ENCODE peak calls at places on chromosomes 7 and 10, in five cellular contexts. A is Peyer's patch; T is left lung; Z is tibial artery; L is CD8-positive, alpha-beta memory T cell. Q is an unnamed sample.

GRCh38 chr10:34504534-34504933 is 310.6 kb downstream of the PARD3 start:
- DNase-seq in A (no peak), T (no peak), Z (no peak), L (no peak), Q (peak; percentile 41)

GRCh38 chr7:41336981-41337380 is 365.9 kb downstream of the INHBA start:
- DNase-seq in A (no peak), T (no peak), Z (no peak), L (no peak), Q (no peak)

GRCh38 chr10:47070541-47070940 is 159.3 kb downstream of the PTPN20 start:
- DNase-seq in A (no peak), T (no peak), Z (no peak), L (no peak), Q (no peak)

GRCh38 chr10:22253578-22253882 is 35.7 kb upstream of the EBLN1 start:
- DNase-seq in A (peak; percentile 51), T (peak; percentile 89), Z (peak; percentile 42), L (no peak), Q (no peak)

GRCh38 chr7:46507601-46508000 is 586.5 kb upstream of the IGFBP3 start:
- DNase-seq in A (no peak), T (no peak), Z (no peak), L (no peak), Q (no peak)

GRCh38 chr7:117759950-117760640 is 113.1 kb downstream of the CTTNBP2 start:
- DNase-seq in A (no peak), T (no peak), Z (no peak), L (no peak), Q (no peak)

GRCh38 chr7:42625391-42625790 is 286.5 kb downstream of the C7orf25 start:
- DNase-seq in A (no peak), T (no peak), Z (no peak), L (no peak), Q (no peak)

GRCh38 chr7:116298055-116298454 is 87.7 kb downstream of the TES start:
- DNase-seq in A (no peak), T (no peak), Z (no peak), L (no peak), Q (no peak)

GRCh38 chr7:127438836-127439235 is 46.3 kb upstream of the ZNF800 start:
- DNase-seq in A (no peak), T (no peak), Z (no peak), L (no peak), Q (no peak)

GRCh38 chr10:112026438-112026837 is 157.1 kb downstream of the GPAM start:
- DNase-seq in A (no peak), T (no peak), Z (no peak), L (no peak), Q (no peak)

GRCh38 chr7:157538321-157538720 is 201.5 kb downstream of the DNAJB6 start:
- DNase-seq in A (no peak), T (peak; percentile 44), Z (no peak), L (no peak), Q (no peak)

GRCh38 chr10:88965016-88965415 is 12.4 kb upstream of the ACTA2 start:
- DNase-seq in A (no peak), T (no peak), Z (no peak), L (no peak), Q (no peak)

GRCh38 chr10:71846816-71847215 is 4.2 kb downstream of the PSAP start:
- DNase-seq in A (no peak), T (no peak), Z (no peak), L (no peak), Q (no peak)

GRCh38 chr7:46747222-46747621 is 826.1 kb upstream of the IGFBP3 start:
- DNase-seq in A (no peak), T (no peak), Z (no peak), L (no peak), Q (no peak)

GRCh38 chr10:21978191-21978862 is 25.2 kb downstream of the DNAJC1 start:
- DNase-seq in A (no peak), T (no peak), Z (no peak), L (no peak), Q (peak; percentile 10)

GRCh38 chr7:92614586-92615237 is 24.5 kb upstream of the FAM133B start:
- DNase-seq in A (no peak), T (no peak), Z (no peak), L (no peak), Q (no peak)

GRCh38 chr10:126042354-126042753 is 146.0 kb downstream of the FANK1 start:
- DNase-seq in A (no peak), T (no peak), Z (no peak), L (no peak), Q (no peak)

GRCh38 chr10:107031981-107032699 is 132.4 kb downstream of the SORCS1 start:
- DNase-seq in A (no peak), T (no peak), Z (no peak), L (no peak), Q (no peak)

GRCh38 chr7:131106681-131107342 is 220.9 kb upstream of the MKLN1 start:
- DNase-seq in A (peak; percentile 51), T (peak; percentile 88), Z (peak; percentile 70), L (peak; percentile 51), Q (peak; percentile 48)

GRCh38 chr10:43594944-43595589 is 11.2 kb upstream of the ZNF485 start:
- DNase-seq in A (no peak), T (no peak), Z (no peak), L (no peak), Q (peak; percentile 11)

GRCh38 chr10:73785721-73786511 is 510 bp downstream of the ZSWIM8 start:
- DNase-seq in A (peak; percentile 47), T (no peak), Z (peak; percentile 45), L (peak; percentile 34), Q (peak; percentile 60)

GRCh38 chr10:6163364-6164270 is 39.1 kb upstream of the PFKFB3 start:
- DNase-seq in A (peak; percentile 88), T (peak; percentile 96), Z (peak; percentile 81), L (peak; percentile 93), Q (peak; percentile 78)

GRCh38 chr10:6161913-6162312 is 40.8 kb upstream of the PFKFB3 start:
- DNase-seq in A (no peak), T (no peak), Z (no peak), L (no peak), Q (no peak)

GRCh38 chr10:6162589-6163356 is 40.0 kb upstream of the PFKFB3 start:
- DNase-seq in A (no peak), T (no peak), Z (no peak), L (no peak), Q (no peak)

GRCh38 chr10:6165221-6165725 is 37.5 kb upstream of the PFKFB3 start:
- DNase-seq in A (no peak), T (no peak), Z (no peak), L (no peak), Q (no peak)

DNA sequence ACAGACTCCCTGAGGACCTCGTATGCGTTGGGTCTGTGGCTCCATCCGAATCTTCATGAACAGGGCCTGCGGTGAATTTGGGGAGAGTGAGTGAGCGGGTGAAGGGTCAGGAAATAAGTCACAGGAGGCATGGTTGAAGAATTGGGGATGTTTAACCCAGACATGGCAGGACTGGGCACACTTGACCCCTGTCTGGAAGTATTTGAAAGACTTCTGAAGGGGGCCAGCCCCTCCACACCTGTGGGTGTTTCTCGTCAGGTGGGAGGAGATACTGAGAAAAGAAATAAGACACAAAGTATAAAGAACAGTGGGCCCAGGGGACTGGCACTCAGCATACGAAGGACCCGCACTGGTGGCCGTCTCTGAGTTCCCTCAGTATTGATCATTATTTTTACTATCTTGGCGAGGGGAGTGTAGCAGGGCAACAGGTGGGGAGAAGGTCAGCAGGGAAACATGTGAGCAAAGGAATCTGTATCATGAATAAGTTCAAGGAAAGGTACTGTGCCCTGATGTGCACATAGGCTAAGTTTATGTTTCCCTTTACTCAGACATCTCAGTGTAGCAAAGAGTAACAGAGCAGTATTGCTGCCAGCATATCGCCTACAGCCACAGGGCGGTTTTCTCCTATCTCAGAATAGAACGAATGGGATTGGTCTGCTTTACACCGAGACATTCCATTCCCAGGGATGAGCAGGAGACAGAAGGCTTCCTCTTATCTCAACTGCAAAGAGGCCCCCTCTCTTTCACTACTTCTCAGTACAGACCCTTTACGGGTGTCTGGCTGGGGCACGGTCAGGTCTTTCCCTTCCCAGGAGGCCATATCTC is 38.2 kb upstream of the PFKFB3 start:
- DNase-seq in A (no peak), T (peak; percentile 17), Z (no peak), L (no peak), Q (no peak)
- H3K4me1 ChIP-seq in A (peaks cover 7% of the 10 kb centered on the region), T (peaks cover 15% of the 10 kb centered on the region), Z (no peaks in the 10 kb centered on the region), L (peaks cover 29% of the 10 kb centered on the region), Q (peaks cover 23% of the 10 kb centered on the region)

DNA sequence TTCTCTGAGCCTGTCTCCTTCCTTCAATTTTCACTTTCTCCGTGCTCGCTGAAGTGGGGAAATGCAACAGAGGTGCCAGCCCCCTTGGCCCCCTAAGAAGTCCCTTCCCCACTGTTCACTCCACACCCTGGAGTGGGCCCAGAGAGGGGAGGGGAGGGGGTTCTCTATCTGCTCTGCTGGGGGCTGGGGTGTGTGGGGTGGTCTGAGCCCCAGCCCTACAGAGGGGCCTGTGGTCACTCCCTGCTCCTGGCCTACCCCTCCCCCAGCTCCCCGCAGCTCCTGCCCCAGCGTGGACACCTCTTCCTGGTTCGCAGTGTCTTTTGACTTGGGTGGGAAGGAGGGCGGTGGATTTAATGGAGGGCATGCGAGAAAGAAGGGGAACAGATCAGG is 989 bp downstream of the LZTS2 start:
- DNase-seq in A (no peak), T (no peak), Z (no peak), L (no peak), Q (no peak)
- H3K4me3 ChIP-seq in A (peak overlapping the region; percentile 75), T (peak overlapping the region; percentile 90), Z (peak overlapping the region; percentile 73), L (no peak overlapping the region), Q (peak overlapping the region; percentile 81)

GRCh38 chr10:69731184-69731583 is 70.5 kb upstream of the COL13A1 start:
- DNase-seq in A (no peak), T (no peak), Z (no peak), L (no peak), Q (peak; percentile 54)

GRCh38 chr10:69733791-69734261 is 67.9 kb upstream of the COL13A1 start:
- DNase-seq in A (no peak), T (no peak), Z (no peak), L (no peak), Q (no peak)

GRCh38 chr10:69731698-69732097 is 70.0 kb upstream of the COL13A1 start:
- DNase-seq in A (no peak), T (no peak), Z (no peak), L (no peak), Q (no peak)

GRCh38 chr10:69732826-69733150 is 68.9 kb upstream of the COL13A1 start:
- DNase-seq in A (no peak), T (no peak), Z (no peak), L (no peak), Q (no peak)

GRCh38 chr10:69732147-69732825 is 69.4 kb upstream of the COL13A1 start:
- DNase-seq in A (no peak), T (no peak), Z (no peak), L (no peak), Q (no peak)
- H3K4me1 ChIP-seq in A (no peaks in the 10 kb centered on the region), T (peaks cover 17% of the 10 kb centered on the region), Z (no peaks in the 10 kb centered on the region), L (no peaks in the 10 kb centered on the region), Q (peaks cover 20% of the 10 kb centered on the region)

DNA sequence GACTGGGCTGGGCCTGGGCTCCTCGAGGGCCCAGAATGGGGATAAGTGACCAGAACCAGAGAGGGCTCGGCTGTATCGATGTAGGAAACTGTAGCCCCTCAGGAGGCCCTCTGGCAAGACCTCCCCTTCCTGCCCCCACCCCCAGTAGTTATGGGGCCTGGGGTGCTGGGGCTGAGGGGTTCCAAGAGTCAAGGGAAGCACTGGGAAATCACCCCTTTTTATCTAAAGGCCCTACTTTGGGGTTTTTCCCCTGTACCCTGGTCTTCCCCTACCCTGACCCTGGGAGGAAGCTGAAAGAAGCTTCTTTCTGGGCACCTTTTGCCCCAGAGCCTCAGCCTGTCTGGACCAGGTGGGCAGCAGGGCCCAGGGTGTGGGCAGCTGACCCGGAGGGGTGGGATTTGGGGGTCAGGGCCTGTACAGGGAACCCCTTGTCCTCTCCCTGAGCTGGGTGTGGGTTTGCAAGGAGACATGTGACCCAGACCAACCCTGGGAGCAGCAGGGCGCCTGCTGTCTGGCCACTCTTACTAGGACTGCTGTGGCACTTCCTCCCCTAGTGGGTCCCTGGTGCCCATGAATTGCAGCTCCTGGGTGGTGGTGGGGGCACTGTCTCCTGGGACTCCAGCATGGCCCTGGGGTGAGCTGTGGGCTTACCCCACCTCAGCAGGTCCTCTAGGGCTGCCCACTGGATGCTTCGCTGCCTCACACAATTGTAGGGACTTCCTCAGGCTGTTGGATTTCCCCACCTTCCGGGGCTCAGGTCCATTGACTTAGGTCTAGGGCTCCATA is 1.5 kb downstream of the IRF5 start:
- DNase-seq in A (peak; percentile 50), T (peak; percentile 81), Z (peak; percentile 50), L (no peak), Q (peak; percentile 15)
- H3K4me3 ChIP-seq in A (peak overlapping the region; percentile 76), T (peak overlapping the region; percentile 76), Z (peak overlapping the region; percentile 57), L (no peak overlapping the region), Q (no peak overlapping the region)

Q was measured in SJSA1.